ENCODE peak calls at places on chromosomes 12 and 14, in six cellular contexts. K is psoas muscle, W is heart left ventricle, O is GM23338, X is cardiac muscle cell, T is breast epithelium. V is an unnamed sample. For H3K4me1, the result is how much of the 10 kb centered on the place peaks cover.

GRCh38 chr14:92573761-92574498 is 60.3 kb downstream of the RIN3 start:
- DNase-seq in K (no peak), W (no peak), O (peak), X (no peak), T (no peak), V (no peak)

GRCh38 chr12:22042981-22043669 is 2.9 kb upstream of the CMAS start:
- DNase-seq in K (no peak), W (no peak), O (no peak), X (no peak), T (no peak), V (peak)

GRCh38 chr14:80215756-80216581 is 4.7 kb upstream of the DIO2 start:
- DNase-seq in K (peak), W (peak), O (peak), X (no peak), T (no peak), V (no peak)

GRCh38 chr14:36721877-36722276 is 60.2 kb downstream of the PAX9 start:
- DNase-seq in K (no peak), W (no peak), O (no peak), X (no peak), T (no peak), V (no peak)

GRCh38 chr14:36520601-36521525 is 831 bp upstream of the NKX2-1 start:
- DNase-seq in K (no peak), W (no peak), O (peak), X (peak), T (no peak), V (no peak)

GRCh38 chr12:130073721-130074120 is 88.5 kb upstream of the FZD10 start:
- DNase-seq in K (no peak), W (no peak), O (no peak), X (no peak), T (no peak), V (no peak)

GRCh38 chr12:71158361-71158882 is 623 bp upstream of the TSPAN8 start:
- DNase-seq in K (no peak), W (no peak), O (no peak), X (no peak), T (no peak), V (no peak)

GRCh38 chr14:24058260-24058950 is 6.6 kb downstream of the CARMIL3 start:
- DNase-seq in K (peak), W (no peak), O (peak), X (peak), T (peak), V (peak)

GRCh38 chr12:53091756-53092155 is 5.7 kb upstream of the IGFBP6 start:
- DNase-seq in K (no peak), W (no peak), O (no peak), X (no peak), T (no peak), V (no peak)

GRCh38 chr12:31326689-31327659 is 1.0 kb upstream of the SINHCAF start:
- DNase-seq in K (no peak), W (no peak), O (no peak), X (peak), T (no peak), V (no peak)

GRCh38 chr14:59632381-59632780 is 55.8 kb upstream of the CCDC175 start:
- DNase-seq in K (no peak), W (no peak), O (peak), X (peak), T (no peak), V (no peak)

GRCh38 chr12:69341328-69341727 is 6.9 kb upstream of the LYZ start:
- DNase-seq in K (no peak), W (no peak), O (no peak), X (no peak), T (no peak), V (no peak)

GRCh38 chr12:79420146-79420618 is 270.6 kb downstream of the PAWR start:
- DNase-seq in K (no peak), W (no peak), O (peak), X (peak), T (no peak), V (no peak)

GRCh38 chr12:75568387-75568786 is 57.0 kb upstream of the KRR1 start:
- DNase-seq in K (no peak), W (no peak), O (no peak), X (no peak), T (no peak), V (no peak)

GRCh38 chr12:122834229-122834920 is 882 bp upstream of the HIP1R start:
- DNase-seq in K (no peak), W (no peak), O (peak), X (peak), T (no peak), V (peak)

GRCh38 chr12:106955377-106956047 is at the start of gene TMEM263:
- DNase-seq in K (peak), W (peak), O (peak), X (peak), T (peak), V (peak)

GRCh38 chr14:23364164-23364571 is 804 bp downstream of the EFS start:
- DNase-seq in K (no peak), W (no peak), O (peak), X (no peak), T (peak), V (no peak)

GRCh38 chr12:40684986-40685385 is 7.3 kb upstream of the CNTN1 start:
- DNase-seq in K (no peak), W (no peak), O (no peak), X (no peak), T (no peak), V (no peak)

GRCh38 chr14:58298880-58299664 is 717 bp downstream of the ARID4A start:
- DNase-seq in K (peak), W (peak), O (peak), X (peak), T (peak), V (peak)

GRCh38 chr12:19388131-19388549 is 51.2 kb upstream of the AEBP2 start:
- DNase-seq in K (no peak), W (no peak), O (no peak), X (no peak), T (no peak), V (no peak)

GRCh38 chr12:128690641-128691040 is 133.1 kb downstream of the SLC15A4 start:
- DNase-seq in K (no peak), W (no peak), O (no peak), X (no peak), T (no peak), V (no peak)

GRCh38 chr12:118044075-118044474 is 16.9 kb downstream of the WSB2 start:
- DNase-seq in K (no peak), W (no peak), O (no peak), X (no peak), T (no peak), V (no peak)

GRCh38 chr12:46825526-46826414 is at the start of gene SLC38A4:
- DNase-seq in K (peak), W (no peak), O (peak), X (peak), T (no peak), V (peak)

GRCh38 chr12:100668939-100669536 is 95.6 kb downstream of the GAS2L3 start:
- DNase-seq in K (peak), W (peak), O (peak), X (peak), T (peak), V (peak)

GRCh38 chr14:102571478-102572042 is 20.9 kb upstream of the RCOR1 start:
- DNase-seq in K (no peak), W (no peak), O (no peak), X (no peak), T (no peak), V (no peak)

GRCh38 chr14:58092231-58092630 is 59.8 kb downstream of the ARMH4 start:
- DNase-seq in K (no peak), W (no peak), O (no peak), X (no peak), T (no peak), V (no peak)

GRCh38 chr12:8953773-8954402 is 4.4 kb upstream of the M6PR start:
- DNase-seq in K (no peak), W (no peak), O (no peak), X (no peak), T (no peak), V (no peak)

GRCh38 chr14:96092936-96093335 is 53.8 kb downstream of the C14orf132 start:
- DNase-seq in K (no peak), W (no peak), O (no peak), X (no peak), T (no peak), V (no peak)

GRCh38 chr14:70096866-70097265 is 91.9 kb downstream of the SLC8A3 start:
- DNase-seq in K (no peak), W (no peak), O (peak), X (peak), T (no peak), V (no peak)

GRCh38 chr14:69491226-69491625 is 6.7 kb downstream of the PLEKHD1 start:
- DNase-seq in K (no peak), W (no peak), O (no peak), X (no peak), T (no peak), V (no peak)

GRCh38 chr14:77641534-77642341 is 25.3 kb upstream of the SPTLC2 start:
- DNase-seq in K (peak), W (peak), O (peak), X (no peak), T (peak), V (peak)

GRCh38 chr12:15886372-15887042 is 4.3 kb downstream of the STRAP start:
- DNase-seq in K (no peak), W (no peak), O (no peak), X (no peak), T (no peak), V (no peak)

GRCh38 chr12:94873368-94874085 is 130.0 kb downstream of the NDUFA12 start:
- DNase-seq in K (peak), W (no peak), O (peak), X (peak), T (no peak), V (peak)

GRCh38 chr12:124273630-124274029 is 21.3 kb upstream of the RFLNA start:
- DNase-seq in K (no peak), W (no peak), O (peak), X (peak), T (no peak), V (no peak)

GRCh38 chr14:60724080-60724618 is at the start of gene SIX4:
- DNase-seq in K (peak), W (peak), O (peak), X (peak), T (peak), V (peak)

GRCh38 chr12:108712164-108712924 is 19.0 kb downstream of the CORO1C start:
- DNase-seq in K (no peak), W (no peak), O (peak), X (no peak), T (no peak), V (no peak)

GRCh38 chr12:98373019-98373554 is 142.3 kb upstream of the TMPO start:
- DNase-seq in K (no peak), W (no peak), O (peak), X (peak), T (no peak), V (peak)

GRCh38 chr14:76955575-76956252 is 72.8 kb downstream of the IRF2BPL start:
- DNase-seq in K (peak), W (no peak), O (peak), X (no peak), T (no peak), V (peak)

GRCh38 chr14:50395448-50395847 is 1.2 kb downstream of the CDKL1 start:
- DNase-seq in K (no peak), W (no peak), O (no peak), X (no peak), T (no peak), V (peak)

GRCh38 chr12:122861586-122861970 is 26.3 kb downstream of the HIP1R start:
- DNase-seq in K (no peak), W (no peak), O (no peak), X (no peak), T (no peak), V (no peak)

DNA sequence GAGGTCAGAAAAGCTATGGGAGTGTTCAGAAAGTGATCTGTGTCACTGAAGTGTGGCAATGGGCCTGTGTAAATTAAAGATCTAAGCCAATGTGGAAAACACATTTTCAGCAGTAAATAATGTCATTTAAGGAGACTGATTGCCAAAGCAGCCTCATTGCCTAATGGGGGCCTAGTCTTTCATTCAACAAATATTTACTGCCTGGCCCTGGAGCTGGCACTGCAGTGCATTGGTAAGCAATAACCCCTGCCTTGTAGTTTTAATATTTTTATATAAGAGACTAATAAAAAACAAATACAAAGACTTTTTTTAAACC is 326.6 kb downstream of the BTG1 start:
- DNase-seq in K (no peak), W (no peak), O (no peak), X (no peak), T (no peak), V (no peak)
- TF ChIP-seq CTCF in K (no peak), W (no peak), O (no peak), X (no peak), T (no peak), V (no peak)

GRCh38 chr14:99792551-99793212 is 531 bp upstream of the EML1 start:
- DNase-seq in K (peak), W (peak), O (peak), X (peak), T (no peak), V (peak)
- H3K27ac ChIP-seq in K (peak), W (peak), O (no peak), X (no peak), T (peak), V (peak)

GRCh38 chr14:21238823-21239518 is 30.3 kb downstream of the HNRNPC start:
- DNase-seq in K (no peak), W (no peak), O (no peak), X (no peak), T (no peak), V (no peak)
- H3K4me1 ChIP-seq in K (under half), W (half or more), O (under half), X (under half), T (under half), V (half or more)

GRCh38 chr14:73285979-73286378 is 48.7 kb downstream of the PAPLN start:
- DNase-seq in K (no peak), W (no peak), O (no peak), X (no peak), T (no peak), V (no peak)

GRCh38 chr14:73286598-73286997 is 49.3 kb downstream of the PAPLN start:
- DNase-seq in K (no peak), W (no peak), O (peak), X (no peak), T (no peak), V (no peak)

GRCh38 chr14:73287071-73287470 is 49.8 kb downstream of the PAPLN start:
- DNase-seq in K (no peak), W (no peak), O (peak), X (no peak), T (no peak), V (no peak)

GRCh38 chr14:73280903-73281302 is 43.6 kb downstream of the PAPLN start:
- DNase-seq in K (no peak), W (no peak), O (no peak), X (no peak), T (no peak), V (no peak)

DNA sequence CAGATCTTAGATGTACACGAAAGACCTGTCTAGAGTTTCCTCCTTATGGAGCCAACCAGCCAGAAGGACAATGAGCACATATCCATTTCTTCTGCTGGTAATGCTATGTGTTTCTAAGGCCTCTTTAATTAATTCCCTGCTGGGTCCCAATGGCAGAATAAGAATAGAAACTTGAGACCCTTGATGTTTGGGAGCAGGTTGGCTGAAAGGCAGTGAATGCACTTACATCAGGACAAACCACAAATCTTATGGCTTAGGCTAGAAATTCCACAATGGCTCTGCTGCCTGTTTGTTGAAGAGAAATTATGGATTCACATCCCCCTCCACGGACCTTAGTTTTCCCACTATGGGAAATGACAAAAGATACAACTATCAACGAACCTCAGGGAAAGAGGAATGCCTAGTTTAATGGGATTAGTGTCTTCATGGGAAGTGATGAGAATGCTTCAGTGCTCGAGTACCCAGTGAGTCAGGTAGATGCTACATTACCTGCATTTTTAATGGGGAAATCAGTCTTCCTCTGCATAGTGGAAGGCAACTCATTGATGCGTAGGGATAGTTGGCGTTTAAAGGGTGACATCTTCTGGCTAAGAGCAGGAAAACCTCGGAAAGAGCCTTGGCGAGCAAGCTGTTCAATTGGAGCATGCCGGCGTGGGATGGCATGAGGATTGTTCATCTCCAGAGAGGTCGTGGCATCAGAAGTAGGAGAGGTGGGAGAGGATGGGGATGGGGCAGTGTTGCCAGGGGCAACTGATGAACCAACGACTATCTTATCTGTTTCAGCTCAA is 46.5 kb downstream of the PAPLN start:
- DNase-seq in K (no peak), W (no peak), O (peak), X (peak), T (no peak), V (no peak)
- TF ChIP-seq CTCF in K (no peak), W (peak), O (peak), X (peak), T (no peak), V (peak)

GRCh38 chr12:5498806-5499205 is 66.9 kb downstream of the NTF3 start:
- DNase-seq in K (no peak), W (no peak), O (no peak), X (no peak), T (no peak), V (no peak)

GRCh38 chr12:5500326-5500659 is 68.4 kb downstream of the NTF3 start:
- DNase-seq in K (no peak), W (no peak), O (no peak), X (no peak), T (no peak), V (no peak)

GRCh38 chr12:5498081-5498480 is 66.2 kb downstream of the NTF3 start:
- DNase-seq in K (no peak), W (no peak), O (no peak), X (no peak), T (no peak), V (no peak)

GRCh38 chr12:5499566-5500325 is 67.8 kb downstream of the NTF3 start:
- DNase-seq in K (no peak), W (no peak), O (no peak), X (no peak), T (no peak), V (no peak)

GRCh38 chr12:5497329-5498058 is 65.6 kb downstream of the NTF3 start:
- DNase-seq in K (no peak), W (no peak), O (no peak), X (no peak), T (no peak), V (no peak)
- H3K27ac ChIP-seq in K (no peak), W (no peak), O (no peak), X (no peak), T (no peak), V (no peak)

GRCh38 chr14:21226467-21226866 is 42.8 kb downstream of the HNRNPC start:
- DNase-seq in K (no peak), W (no peak), O (no peak), X (no peak), T (no peak), V (no peak)
- H3K4me1 ChIP-seq in K (under half), W (under half), O (under half), X (under half), T (under half), V (under half)

GRCh38 chr12:120495723-120496352 is at the start of gene DYNLL1:
- DNase-seq in K (peak), W (peak), O (peak), X (peak), T (peak), V (peak)
- TF ChIP-seq CTCF in K (peak), W (no peak), O (no peak), X (no peak), T (peak), V (peak)

GRCh38 chr12:119749666-119750065 is 81.7 kb downstream of the PRKAB1 start:
- DNase-seq in K (no peak), W (no peak), O (no peak), X (no peak), T (no peak), V (no peak)
- H3K27ac ChIP-seq in K (no peak), W (no peak), O (no peak), X (no peak), T (no peak), V (no peak)

DNA sequence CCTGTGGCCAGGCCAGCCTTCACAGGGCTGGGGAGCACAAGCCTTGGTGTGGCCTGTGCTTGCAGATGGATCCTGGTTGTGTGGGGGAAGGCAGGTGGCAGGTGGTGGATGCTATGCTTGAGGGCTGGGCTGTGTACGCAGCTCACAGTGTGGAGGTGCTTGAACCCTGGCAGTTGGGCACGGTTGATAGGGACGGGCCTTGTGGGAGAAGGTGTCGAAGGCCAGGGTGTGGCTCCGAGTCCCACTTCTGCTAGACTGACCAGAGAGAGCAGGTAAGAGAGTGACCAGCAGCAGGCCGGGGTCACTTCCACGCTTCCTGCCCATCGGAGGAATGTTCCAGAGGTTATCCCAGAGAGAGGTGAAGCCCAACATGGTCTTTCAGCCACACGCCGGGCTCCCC is 85.5 kb downstream of the CACNA1C start:
- DNase-seq in K (no peak), W (no peak), O (no peak), X (no peak), T (no peak), V (no peak)
- H3K4me1 ChIP-seq in K (under half), W (half or more), O (under half), X (under half), T (under half), V (under half)